ENCODE peak calls at places on chromosome 20, in six cellular contexts. One of them, this sample, is unnamed.

GRCh38 chr20:59032713-59033059 is 551 bp upstream of the ATP5F1E start:
- DNase-seq in fibroblast of pulmonary artery: no peak
- DNase-seq in kidney glomerular epithelial cell: peak
- DNase-seq in cardiac muscle cell: no peak
- DNase-seq in A549: peak
- DNase-seq in ACHN: peak
- DNase-seq in this sample: no peak

GRCh38 chr20:50320910-50321796 is 130.5 kb downstream of the CEBPB start:
- DNase-seq in fibroblast of pulmonary artery: peak
- DNase-seq in kidney glomerular epithelial cell: peak
- DNase-seq in cardiac muscle cell: peak
- DNase-seq in A549: peak
- DNase-seq in ACHN: peak
- DNase-seq in this sample: peak

GRCh38 chr20:41145821-41146620 is 8.7 kb downstream of the PLCG1 start:
- DNase-seq in fibroblast of pulmonary artery: peak
- DNase-seq in kidney glomerular epithelial cell: no peak
- DNase-seq in cardiac muscle cell: no peak
- DNase-seq in A549: no peak
- DNase-seq in ACHN: no peak
- DNase-seq in this sample: no peak

GRCh38 chr20:14879020-14879697 is 541.7 kb upstream of the FLRT3 start:
- DNase-seq in fibroblast of pulmonary artery: peak
- DNase-seq in kidney glomerular epithelial cell: peak
- DNase-seq in cardiac muscle cell: no peak
- DNase-seq in A549: peak
- DNase-seq in ACHN: no peak
- DNase-seq in this sample: no peak

GRCh38 chr20:5188736-5189135 is 61.9 kb downstream of the CDS2 start:
- DNase-seq in fibroblast of pulmonary artery: no peak
- DNase-seq in kidney glomerular epithelial cell: no peak
- DNase-seq in cardiac muscle cell: no peak
- DNase-seq in A549: no peak
- DNase-seq in ACHN: no peak
- DNase-seq in this sample: no peak

GRCh38 chr20:44702776-44703175 is 12.4 kb upstream of the CCN5 start:
- DNase-seq in fibroblast of pulmonary artery: peak
- DNase-seq in kidney glomerular epithelial cell: no peak
- DNase-seq in cardiac muscle cell: no peak
- DNase-seq in A549: no peak
- DNase-seq in ACHN: peak
- DNase-seq in this sample: no peak

GRCh38 chr20:13333793-13334192 is 112.7 kb downstream of the ISM1 start:
- DNase-seq in fibroblast of pulmonary artery: peak
- DNase-seq in kidney glomerular epithelial cell: peak
- DNase-seq in cardiac muscle cell: no peak
- DNase-seq in A549: no peak
- DNase-seq in ACHN: no peak
- DNase-seq in this sample: no peak

GRCh38 chr20:36644032-36644712 is 1.8 kb downstream of the SLA2 start:
- DNase-seq in fibroblast of pulmonary artery: no peak
- DNase-seq in kidney glomerular epithelial cell: no peak
- DNase-seq in cardiac muscle cell: no peak
- DNase-seq in A549: no peak
- DNase-seq in ACHN: no peak
- DNase-seq in this sample: no peak

GRCh38 chr20:14838663-14839650 is 501.5 kb upstream of the FLRT3 start:
- DNase-seq in fibroblast of pulmonary artery: no peak
- DNase-seq in kidney glomerular epithelial cell: no peak
- DNase-seq in cardiac muscle cell: no peak
- DNase-seq in A549: no peak
- DNase-seq in ACHN: no peak
- DNase-seq in this sample: no peak

GRCh38 chr20:45905505-45906079 is 6.4 kb downstream of the PLTP start:
- DNase-seq in fibroblast of pulmonary artery: peak
- DNase-seq in kidney glomerular epithelial cell: no peak
- DNase-seq in cardiac muscle cell: no peak
- DNase-seq in A549: peak
- DNase-seq in ACHN: peak
- DNase-seq in this sample: no peak

GRCh38 chr20:14454296-14454695 is 116.9 kb upstream of the FLRT3 start:
- DNase-seq in fibroblast of pulmonary artery: no peak
- DNase-seq in kidney glomerular epithelial cell: no peak
- DNase-seq in cardiac muscle cell: no peak
- DNase-seq in A549: no peak
- DNase-seq in ACHN: no peak
- DNase-seq in this sample: no peak

GRCh38 chr20:62921119-62921687 is 5.1 kb downstream of the DIDO1 start:
- DNase-seq in fibroblast of pulmonary artery: peak
- DNase-seq in kidney glomerular epithelial cell: peak
- DNase-seq in cardiac muscle cell: peak
- DNase-seq in A549: peak
- DNase-seq in ACHN: peak
- DNase-seq in this sample: no peak

GRCh38 chr20:46800405-46800804 is 91.0 kb downstream of the SLC2A10 start:
- DNase-seq in fibroblast of pulmonary artery: no peak
- DNase-seq in kidney glomerular epithelial cell: no peak
- DNase-seq in cardiac muscle cell: no peak
- DNase-seq in A549: no peak
- DNase-seq in ACHN: no peak
- DNase-seq in this sample: no peak

GRCh38 chr20:14633507-14633906 is 296.1 kb upstream of the FLRT3 start:
- DNase-seq in fibroblast of pulmonary artery: peak
- DNase-seq in kidney glomerular epithelial cell: no peak
- DNase-seq in cardiac muscle cell: no peak
- DNase-seq in A549: no peak
- DNase-seq in ACHN: no peak
- DNase-seq in this sample: no peak

GRCh38 chr20:46027245-46027853 is 1.7 kb upstream of the SLC12A5 start:
- DNase-seq in fibroblast of pulmonary artery: peak
- DNase-seq in kidney glomerular epithelial cell: peak
- DNase-seq in cardiac muscle cell: peak
- DNase-seq in A549: peak
- DNase-seq in ACHN: peak
- DNase-seq in this sample: no peak

GRCh38 chr20:60895363-60896079 is 356.5 kb upstream of the CDH4 start:
- DNase-seq in fibroblast of pulmonary artery: no peak
- DNase-seq in kidney glomerular epithelial cell: no peak
- DNase-seq in cardiac muscle cell: no peak
- DNase-seq in A549: no peak
- DNase-seq in ACHN: no peak
- DNase-seq in this sample: no peak

GRCh38 chr20:43563429-43563828 is 4.6 kb downstream of the SGK2 start:
- DNase-seq in fibroblast of pulmonary artery: peak
- DNase-seq in kidney glomerular epithelial cell: no peak
- DNase-seq in cardiac muscle cell: no peak
- DNase-seq in A549: no peak
- DNase-seq in ACHN: no peak
- DNase-seq in this sample: no peak

GRCh38 chr20:40265872-40266533 is 423.0 kb downstream of the MAFB start:
- DNase-seq in fibroblast of pulmonary artery: peak
- DNase-seq in kidney glomerular epithelial cell: no peak
- DNase-seq in cardiac muscle cell: peak
- DNase-seq in A549: no peak
- DNase-seq in ACHN: peak
- DNase-seq in this sample: no peak

GRCh38 chr20:34112600-34113061 is 588 bp upstream of the EIF2S2 start:
- DNase-seq in fibroblast of pulmonary artery: peak
- DNase-seq in kidney glomerular epithelial cell: no peak
- DNase-seq in cardiac muscle cell: peak
- DNase-seq in A549: peak
- DNase-seq in ACHN: peak
- DNase-seq in this sample: no peak

GRCh38 chr20:58329711-58330110 is 20.2 kb downstream of the RAB22A start:
- DNase-seq in fibroblast of pulmonary artery: no peak
- DNase-seq in kidney glomerular epithelial cell: no peak
- DNase-seq in cardiac muscle cell: no peak
- DNase-seq in A549: no peak
- DNase-seq in ACHN: no peak
- DNase-seq in this sample: no peak

GRCh38 chr20:42549496-42549895 is 640.2 kb downstream of the PTPRT start:
- DNase-seq in fibroblast of pulmonary artery: no peak
- DNase-seq in kidney glomerular epithelial cell: no peak
- DNase-seq in cardiac muscle cell: no peak
- DNase-seq in A549: no peak
- DNase-seq in ACHN: no peak
- DNase-seq in this sample: no peak

GRCh38 chr20:10109621-10110020 is 74.8 kb downstream of the ANKEF1 start:
- DNase-seq in fibroblast of pulmonary artery: no peak
- DNase-seq in kidney glomerular epithelial cell: no peak
- DNase-seq in cardiac muscle cell: no peak
- DNase-seq in A549: no peak
- DNase-seq in ACHN: no peak
- DNase-seq in this sample: no peak

GRCh38 chr20:35369804-35370203 is 42.0 kb downstream of the UQCC1 start:
- DNase-seq in fibroblast of pulmonary artery: peak
- DNase-seq in kidney glomerular epithelial cell: no peak
- DNase-seq in cardiac muscle cell: peak
- DNase-seq in A549: no peak
- DNase-seq in ACHN: no peak
- DNase-seq in this sample: no peak

GRCh38 chr20:49151437-49151836 is 36.7 kb downstream of the STAU1 start:
- DNase-seq in fibroblast of pulmonary artery: no peak
- DNase-seq in kidney glomerular epithelial cell: no peak
- DNase-seq in cardiac muscle cell: no peak
- DNase-seq in A549: no peak
- DNase-seq in ACHN: no peak
- DNase-seq in this sample: no peak

GRCh38 chr20:33401922-33402369 is 627 bp upstream of the CDK5RAP1 start:
- DNase-seq in fibroblast of pulmonary artery: peak
- DNase-seq in kidney glomerular epithelial cell: no peak
- DNase-seq in cardiac muscle cell: no peak
- DNase-seq in A549: no peak
- DNase-seq in ACHN: no peak
- DNase-seq in this sample: no peak

GRCh38 chr20:57076951-57077350 is 189.5 kb downstream of the BMP7 start:
- DNase-seq in fibroblast of pulmonary artery: no peak
- DNase-seq in kidney glomerular epithelial cell: no peak
- DNase-seq in cardiac muscle cell: no peak
- DNase-seq in A549: no peak
- DNase-seq in ACHN: no peak
- DNase-seq in this sample: no peak

GRCh38 chr20:62644802-62645496 is 2.6 kb downstream of the SLCO4A1 start:
- DNase-seq in fibroblast of pulmonary artery: no peak
- DNase-seq in kidney glomerular epithelial cell: no peak
- DNase-seq in cardiac muscle cell: no peak
- DNase-seq in A549: no peak
- DNase-seq in ACHN: no peak
- DNase-seq in this sample: no peak

GRCh38 chr20:58389324-58389967 is 417 bp downstream of the VAPB start:
- DNase-seq in fibroblast of pulmonary artery: peak
- DNase-seq in kidney glomerular epithelial cell: no peak
- DNase-seq in cardiac muscle cell: peak
- DNase-seq in A549: no peak
- DNase-seq in ACHN: peak
- DNase-seq in this sample: peak

GRCh38 chr20:1906361-1907051 is 11.3 kb downstream of the SIRPA start:
- DNase-seq in fibroblast of pulmonary artery: no peak
- DNase-seq in kidney glomerular epithelial cell: no peak
- DNase-seq in cardiac muscle cell: no peak
- DNase-seq in A549: no peak
- DNase-seq in ACHN: no peak
- DNase-seq in this sample: no peak

GRCh38 chr20:50333856-50334255 is 143.2 kb downstream of the CEBPB start:
- DNase-seq in fibroblast of pulmonary artery: peak
- DNase-seq in kidney glomerular epithelial cell: peak
- DNase-seq in cardiac muscle cell: no peak
- DNase-seq in A549: no peak
- DNase-seq in ACHN: no peak
- DNase-seq in this sample: no peak